ENCODE peak calls at places on chromosomes 13 and 19, in ten cellular contexts. B is stimulated activated CD8-positive, alpha-beta memory T cell treated with anti-CD3 and anti-CD28 coated beads, Interleukin-4, amount 100 ng/mL, for 4 hours; O is SW 1271; F is activated CD4-positive, alpha-beta T cell treated with anti-CD3 and anti-CD28 coated beads, Interleukin-2, amount 50 U/mL, for 48 hours; C is uterus; X is mucosa of gallbladder; P is psoas muscle; L is hepatic stellate cell; A is HEK293T; M is NCI-H446. Z is an unnamed sample.
A peak's percentile ranks its signal among the peaks of the same experiment; 100 is the strongest.

GRCh38 chr13:112510002-112510780 is 77.8 kb downstream of the TUBGCP3 start:
- DNase-seq in M (no peak), L (peak; percentile 59), C (no peak), A (peak; percentile 49), P (no peak), B (no peak), F (no peak), X (peak; percentile 34), O (peak; percentile 0), Z (no peak)

GRCh38 chr19:6572217-6572616 is 18.7 kb downstream of the CD70 start:
- DNase-seq in C (no peak), F (no peak), M (no peak), A (no peak), B (no peak), P (no peak), L (no peak), X (peak; percentile 33), O (no peak), Z (no peak)

GRCh38 chr19:53553159-53553558 is 15.2 kb downstream of the ZNF331 start:
- DNase-seq in P (no peak), B (no peak), C (no peak), M (no peak), L (no peak), A (no peak), F (no peak), X (no peak), O (no peak), Z (no peak)

GRCh38 chr19:32124585-32124984 is 220.8 kb upstream of the ZNF507 start:
- DNase-seq in P (no peak), M (no peak), F (no peak), X (no peak), A (no peak), L (no peak), O (no peak), C (no peak), B (no peak), Z (no peak)

GRCh38 chr13:78121459-78122348 is 203.1 kb upstream of the EDNRB start:
- DNase-seq in C (peak; percentile 44), X (peak; percentile 55), L (peak; percentile 6), B (no peak), M (no peak), A (peak; percentile 75), O (peak; percentile 58), F (peak; percentile 14), P (no peak), Z (peak; percentile 10)

GRCh38 chr19:33482486-33482885 is 39.1 kb downstream of the PEPD start:
- DNase-seq in B (no peak), L (no peak), F (no peak), C (no peak), A (no peak), M (no peak), X (no peak), O (no peak), P (no peak), Z (no peak)

GRCh38 chr19:4979211-4979807 is 10.4 kb downstream of the KDM4B start:
- DNase-seq in L (no peak), F (no peak), C (no peak), B (no peak), X (no peak), O (no peak), M (no peak), A (no peak), P (no peak), Z (no peak)

GRCh38 chr13:24217601-24218281 is 57.2 kb downstream of the SPATA13 start:
- DNase-seq in F (no peak), B (no peak), L (no peak), O (no peak), M (no peak), A (no peak), X (peak; percentile 75), C (no peak), P (no peak), Z (no peak)

GRCh38 chr13:18212873-18213272 is 968.8 kb downstream of the TUBA3C start:
- DNase-seq in C (no peak), O (no peak), M (no peak), B (peak; percentile 1), P (no peak), A (no peak), L (no peak), X (no peak), F (peak; percentile 5), Z (peak; percentile 11)

GRCh38 chr13:93882086-93882651 is 597.3 kb downstream of the DCT start:
- DNase-seq in C (no peak), B (no peak), L (no peak), O (no peak), F (no peak), M (no peak), P (no peak), A (no peak), X (no peak), Z (no peak)

GRCh38 chr13:113364933-113365371 is 1.0 kb upstream of the GRTP1 start:
- DNase-seq in O (no peak), A (no peak), B (no peak), L (no peak), C (peak; percentile 43), X (no peak), M (no peak), P (no peak), F (no peak), Z (no peak)

GRCh38 chr13:79973533-79973963 is 367.4 kb downstream of the SPRY2 start:
- DNase-seq in X (no peak), B (no peak), P (peak; percentile 18), L (no peak), O (peak; percentile 12), M (no peak), F (no peak), A (peak; percentile 50), C (peak; percentile 21), Z (no peak)

GRCh38 chr19:2983351-2984195 is 6.2 kb downstream of the TLE6 start:
- DNase-seq in C (peak; percentile 81), F (no peak), B (no peak), L (peak; percentile 44), P (peak; percentile 69), O (no peak), A (peak; percentile 79), X (no peak), M (peak; percentile 53), Z (no peak)

GRCh38 chr19:58296086-58296485 is 9.1 kb upstream of the ERVK3-1 start:
- DNase-seq in C (no peak), X (no peak), A (no peak), O (no peak), L (no peak), P (no peak), B (no peak), M (no peak), F (no peak), Z (no peak)

GRCh38 chr13:34842466-34842865 is 99.6 kb upstream of the NBEA start:
- DNase-seq in C (no peak), L (no peak), P (no peak), A (no peak), X (no peak), O (no peak), F (no peak), M (no peak), B (no peak), Z (no peak)

GRCh38 chr19:41548954-41549688 is 26.8 kb upstream of the CEACAM21 start:
- DNase-seq in C (no peak), P (no peak), X (no peak), B (no peak), F (peak; percentile 73), L (no peak), O (no peak), A (no peak), M (no peak), Z (peak; percentile 77)

GRCh38 chr13:43766766-43767165 is 20.0 kb downstream of the ENOX1 start:
- DNase-seq in C (no peak), P (peak; percentile 21), F (no peak), A (no peak), O (no peak), B (no peak), L (no peak), M (peak; percentile 47), X (no peak), Z (no peak)

GRCh38 chr13:106357198-106357597 is 178.3 kb downstream of the EFNB2 start:
- DNase-seq in L (no peak), C (no peak), B (no peak), A (no peak), F (no peak), M (no peak), P (no peak), X (no peak), O (no peak), Z (no peak)

GRCh38 chr19:13689050-13689449 is 75.3 kb upstream of the MRI1 start:
- DNase-seq in F (no peak), P (no peak), X (no peak), M (no peak), L (peak; percentile 27), C (no peak), O (peak; percentile 53), A (peak; percentile 49), B (no peak), Z (no peak)

GRCh38 chr19:5536337-5536894 is 31.3 kb downstream of the TINCR start:
- DNase-seq in A (peak; percentile 80), O (no peak), F (no peak), P (peak; percentile 27), C (no peak), B (no peak), L (peak; percentile 52), X (peak; percentile 11), M (peak; percentile 65), Z (no peak)

GRCh38 chr19:50759886-50760285 is 10.4 kb upstream of the GPR32 start:
- DNase-seq in X (no peak), P (no peak), A (peak; percentile 38), L (peak; percentile 25), B (no peak), M (no peak), F (no peak), C (no peak), O (peak; percentile 47), Z (no peak)

GRCh38 chr13:50512602-50513527 is 330.6 kb downstream of the DLEU7 start:
- DNase-seq in A (peak; percentile 41), L (peak; percentile 24), B (peak; percentile 17), C (peak; percentile 61), X (peak; percentile 58), P (peak; percentile 53), M (no peak), F (peak; percentile 29), O (no peak), Z (peak; percentile 26)

GRCh38 chr19:1396019-1396767 is 5.1 kb downstream of the GAMT start:
- DNase-seq in M (no peak), P (no peak), C (no peak), B (no peak), X (no peak), A (no peak), L (no peak), F (no peak), O (no peak), Z (no peak)

GRCh38 chr13:66033924-66034323 is 1196.2 kb downstream of the PCDH9 start:
- DNase-seq in A (no peak), X (no peak), O (no peak), P (no peak), F (no peak), L (no peak), C (no peak), B (no peak), M (no peak), Z (no peak)

GRCh38 chr13:30785146-30785845 is 50.0 kb downstream of the ALOX5AP start:
- DNase-seq in A (no peak), F (no peak), X (no peak), C (no peak), M (no peak), O (no peak), B (no peak), L (no peak), P (no peak), Z (no peak)

GRCh38 chr13:107450931-107451330 is 764.4 kb downstream of the LIG4 start:
- DNase-seq in P (peak; percentile 28), X (peak; percentile 30), A (no peak), F (no peak), C (peak; percentile 26), B (no peak), L (peak; percentile 86), O (peak; percentile 39), M (no peak), Z (no peak)